ENCODE peak calls at places on chromosomes 12 and 14, in six cellular contexts. K is NCI-H1930, R is NCI-H748 treated with DMSO at 0.1 percent for 48 hours, I is LoVo, D is ovary, A is OCI-M1. O is an unnamed sample.

GRCh38 chr14:104229621-104230041 is 91.2 kb downstream of the KIF26A start:
- DNase-seq in I (no peak), R (no peak), D (no peak), A (no peak), K (no peak), O (peak; percentile 46)

GRCh38 chr12:3732901-3733300 is 20.0 kb downstream of the CRACR2A start:
- DNase-seq in D (no peak), R (peak; percentile 29), A (no peak), K (no peak), I (peak; percentile 36), O (peak; percentile 82)

GRCh38 chr12:22974865-22975264 is 349.9 kb downstream of the ETNK1 start:
- DNase-seq in D (no peak), R (no peak), K (no peak), I (peak; percentile 35), A (peak; percentile 8), O (no peak)

GRCh38 chr12:86634706-86635410 is 378.7 kb upstream of the MGAT4C start:
- DNase-seq in A (no peak), I (peak; percentile 29), R (no peak), K (no peak), D (no peak), O (no peak)

GRCh38 chr12:94062796-94063635 is 85.4 kb upstream of the PLXNC1 start:
- DNase-seq in K (no peak), R (no peak), I (no peak), D (no peak), A (no peak), O (no peak)

GRCh38 chr12:47020211-47020821 is 59.1 kb upstream of the PCED1B start:
- DNase-seq in I (no peak), R (no peak), K (no peak), A (no peak), D (no peak), O (no peak)

GRCh38 chr14:105092912-105093425 is 27.7 kb upstream of the GPR132 start:
- DNase-seq in D (peak; percentile 72), A (no peak), I (peak; percentile 37), R (no peak), K (no peak), O (peak; percentile 91)

GRCh38 chr12:3777206-3777809 is 24.4 kb upstream of the CRACR2A start:
- DNase-seq in I (peak; percentile 61), A (peak; percentile 51), K (no peak), R (peak; percentile 32), D (no peak), O (no peak)

GRCh38 chr14:103088921-103089320 is 4.9 kb downstream of the LBHD2 start:
- DNase-seq in A (no peak), R (no peak), I (no peak), D (no peak), K (no peak), O (no peak)

GRCh38 chr12:108090932-108091331 is 38.2 kb upstream of the WSCD2 start:
- DNase-seq in K (no peak), D (no peak), I (no peak), A (no peak), R (no peak), O (no peak)

GRCh38 chr12:50242751-50243191 is 40.5 kb downstream of the LIMA1 start:
- DNase-seq in A (no peak), K (no peak), R (no peak), D (no peak), I (no peak), O (no peak)

GRCh38 chr12:50662121-50662480 is 101.8 kb upstream of the ATF1 start:
- DNase-seq in K (no peak), I (no peak), R (no peak), D (no peak), A (no peak), O (no peak)

GRCh38 chr12:52903285-52903854 is 1.5 kb downstream of the KRT8 start:
- DNase-seq in I (peak; percentile 55), A (peak; percentile 91), K (peak; percentile 75), R (no peak), D (peak; percentile 60), O (peak; percentile 86)

GRCh38 chr12:121223283-121223946 is 13.5 kb downstream of the P2RX4 start:
- DNase-seq in R (no peak), K (no peak), I (no peak), A (peak; percentile 14), D (no peak), O (peak; percentile 60)

GRCh38 chr12:52201520-52201839 is 9.7 kb upstream of the KRT80 start:
- DNase-seq in R (no peak), D (no peak), I (no peak), A (no peak), K (no peak), O (no peak)

GRCh38 chr12:69117566-69118266 is 121.7 kb upstream of the CPSF6 start:
- DNase-seq in R (no peak), A (no peak), D (no peak), K (no peak), I (no peak), O (no peak)

GRCh38 chr14:91325211-91325610 is 80.7 kb upstream of the GPR68 start:
- DNase-seq in I (no peak), D (no peak), K (no peak), R (no peak), A (no peak), O (no peak)

GRCh38 chr14:53167602-53168328 is 14.6 kb upstream of the DDHD1 start:
- DNase-seq in A (peak; percentile 40), D (no peak), K (no peak), I (no peak), R (no peak), O (no peak)

GRCh38 chr12:29543036-29543435 is 45.5 kb upstream of the OVCH1 start:
- DNase-seq in I (no peak), A (no peak), K (no peak), D (no peak), R (no peak), O (no peak)

GRCh38 chr12:26523708-26524150 is 309.3 kb downstream of the ITPR2 start:
- DNase-seq in I (peak; percentile 26), K (no peak), D (peak; percentile 90), A (peak; percentile 84), R (no peak), O (peak; percentile 91)

GRCh38 chr14:66043921-66044320 is 442.2 kb upstream of the CCDC196 start:
- DNase-seq in K (no peak), D (no peak), A (no peak), R (no peak), I (no peak), O (no peak)

GRCh38 chr12:57604454-57605307 is at the start of gene DTX3:
- DNase-seq in R (no peak), A (no peak), D (peak; percentile 58), K (no peak), I (no peak), O (no peak)

O was measured in left lung.